ENCODE peak calls at places on chromosomes 3 and 15, in eight cellular contexts. L is cardiac muscle cell; M is aorta; K is K562; X is body of pancreas; I is Peyer's patch; O is fibroblast of lung; E is CD8-positive, alpha-beta T cell. P is an unnamed sample. For H3K4me1, the result is how much of the 10 kb centered on the place peaks cover.

GRCh38 chr3:180913582-180914404 is 1.3 kb downstream of the FXR1 start:
- DNase-seq in L (peak), M (no peak), K (no peak), X (no peak), I (no peak), O (peak), E (no peak), P (no peak)

GRCh38 chr3:127684871-127685707 is 12.3 kb downstream of the ABTB1 start:
- DNase-seq in L (no peak), M (peak), K (no peak), X (no peak), I (peak), O (no peak), E (no peak), P (no peak)

GRCh38 chr15:101070502-101071273 is 151.5 kb downstream of the LRRK1 start:
- DNase-seq in L (peak), M (peak), K (no peak), X (no peak), I (no peak), O (peak), E (no peak), P (no peak)

GRCh38 chr3:25910997-25911396 is 121.1 kb downstream of the OXSM start:
- DNase-seq in L (peak), M (no peak), K (peak), X (peak), I (peak), O (peak), E (no peak), P (peak)

GRCh38 chr3:129605593-129606521 is 619 bp downstream of the PLXND1 start:
- DNase-seq in L (peak), M (peak), K (no peak), X (peak), I (peak), O (peak), E (peak), P (peak)

GRCh38 chr3:23915537-23916108 is 1.2 kb downstream of the NKIRAS1 start:
- DNase-seq in L (peak), M (no peak), K (peak), X (no peak), I (no peak), O (peak), E (no peak), P (no peak)

GRCh38 chr15:31504462-31504839 is 177.8 kb downstream of the KLF13 start:
- DNase-seq in L (no peak), M (no peak), K (no peak), X (no peak), I (peak), O (no peak), E (peak), P (no peak)

GRCh38 chr3:100213891-100214573 is 46.8 kb upstream of the TBC1D23 start:
- DNase-seq in L (no peak), M (no peak), K (no peak), X (no peak), I (no peak), O (peak), E (no peak), P (peak)

GRCh38 chr3:84958495-84959469 is at the start of gene CADM2:
- DNase-seq in L (peak), M (peak), K (peak), X (peak), I (peak), O (peak), E (peak), P (peak)

GRCh38 chr3:137772231-137772617 is 8.1 kb downstream of the SOX14 start:
- DNase-seq in L (no peak), M (no peak), K (no peak), X (no peak), I (no peak), O (no peak), E (no peak), P (no peak)

GRCh38 chr3:137770821-137771399 is 6.8 kb downstream of the SOX14 start:
- DNase-seq in L (no peak), M (no peak), K (no peak), X (no peak), I (no peak), O (no peak), E (no peak), P (no peak)

GRCh38 chr3:137769321-137770065 is 5.4 kb downstream of the SOX14 start:
- DNase-seq in L (no peak), M (no peak), K (no peak), X (no peak), I (no peak), O (no peak), E (no peak), P (no peak)

GRCh38 chr3:137770066-137770805 is 6.1 kb downstream of the SOX14 start:
- DNase-seq in L (no peak), M (no peak), K (no peak), X (no peak), I (no peak), O (no peak), E (no peak), P (no peak)

DNA sequence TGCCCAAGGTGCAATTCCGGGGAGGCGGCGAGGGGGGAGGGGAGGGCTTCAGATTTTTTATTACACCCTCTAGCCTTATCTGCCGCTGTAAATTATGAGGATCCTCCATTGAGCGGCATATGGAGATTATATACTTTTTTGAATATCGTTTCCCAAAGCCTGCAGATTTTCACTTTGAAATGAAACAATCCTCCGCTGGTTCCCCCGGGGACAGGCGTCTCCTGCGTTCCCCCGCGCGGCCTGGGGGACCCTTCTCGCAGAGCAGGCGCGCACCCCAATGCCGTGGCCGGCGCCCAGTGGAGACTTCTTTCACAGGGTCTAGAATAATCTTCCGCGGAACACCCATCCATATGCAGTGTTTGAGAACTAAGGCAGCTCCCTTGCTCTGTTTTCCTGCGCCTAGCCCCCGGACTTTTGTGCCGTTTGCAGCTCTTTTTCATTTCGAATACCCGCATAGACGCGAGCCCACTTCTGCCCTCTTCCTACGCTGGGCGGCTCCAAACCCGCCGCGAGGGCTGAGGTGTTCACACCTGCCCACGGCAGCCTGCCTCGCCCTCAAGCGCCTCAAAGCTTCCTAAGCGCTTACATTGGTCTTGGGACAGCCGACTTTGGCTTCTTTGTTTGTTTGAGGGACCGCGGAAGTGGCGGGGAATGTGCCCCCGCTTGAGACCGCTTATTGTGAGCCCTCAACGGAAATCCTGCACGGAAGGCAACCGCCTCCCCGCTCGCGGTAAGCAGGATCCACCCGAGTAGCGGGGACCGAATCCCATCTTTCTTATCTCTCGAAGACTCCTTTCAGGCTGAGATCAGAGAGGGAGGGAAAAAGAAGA is 7.5 kb downstream of the SOX14 start:
- DNase-seq in L (no peak), M (no peak), K (no peak), X (no peak), I (no peak), O (no peak), E (no peak), P (no peak)
- H3K4me3 ChIP-seq in L (peak), M (peak), K (no peak), X (peak), I (no peak), O (no peak), E (no peak), P (no peak)

DNA sequence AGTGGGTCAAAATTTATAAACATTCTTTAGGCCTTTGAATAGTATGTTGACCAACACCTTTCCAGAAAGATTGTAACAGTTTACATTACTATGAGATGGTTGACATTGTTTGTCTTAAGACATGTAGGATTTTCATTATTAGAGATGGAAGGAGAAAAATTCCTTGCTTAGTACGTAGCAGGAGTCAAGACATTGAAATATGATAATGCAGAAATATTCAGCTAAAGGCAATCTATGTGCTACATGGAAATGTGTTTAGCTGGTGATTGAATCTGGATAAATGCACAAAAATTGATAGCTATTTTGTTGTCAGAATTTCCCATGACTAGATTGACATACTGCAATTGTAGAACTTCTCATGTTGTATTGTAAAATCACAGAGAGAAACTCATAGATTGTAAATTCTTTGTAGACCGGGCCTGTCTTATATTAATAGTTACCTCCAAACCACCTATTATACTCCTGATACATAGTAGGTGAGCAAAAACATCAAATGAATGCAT is 370.4 kb upstream of the CBLB start:
- DNase-seq in L (no peak), M (no peak), K (no peak), X (no peak), I (no peak), O (no peak), E (no peak), P (no peak)
- H3K4me1 ChIP-seq in L (under half), M (under half), K (under half), X (under half), I (under half), O (under half), E (under half), P (under half)

DNA sequence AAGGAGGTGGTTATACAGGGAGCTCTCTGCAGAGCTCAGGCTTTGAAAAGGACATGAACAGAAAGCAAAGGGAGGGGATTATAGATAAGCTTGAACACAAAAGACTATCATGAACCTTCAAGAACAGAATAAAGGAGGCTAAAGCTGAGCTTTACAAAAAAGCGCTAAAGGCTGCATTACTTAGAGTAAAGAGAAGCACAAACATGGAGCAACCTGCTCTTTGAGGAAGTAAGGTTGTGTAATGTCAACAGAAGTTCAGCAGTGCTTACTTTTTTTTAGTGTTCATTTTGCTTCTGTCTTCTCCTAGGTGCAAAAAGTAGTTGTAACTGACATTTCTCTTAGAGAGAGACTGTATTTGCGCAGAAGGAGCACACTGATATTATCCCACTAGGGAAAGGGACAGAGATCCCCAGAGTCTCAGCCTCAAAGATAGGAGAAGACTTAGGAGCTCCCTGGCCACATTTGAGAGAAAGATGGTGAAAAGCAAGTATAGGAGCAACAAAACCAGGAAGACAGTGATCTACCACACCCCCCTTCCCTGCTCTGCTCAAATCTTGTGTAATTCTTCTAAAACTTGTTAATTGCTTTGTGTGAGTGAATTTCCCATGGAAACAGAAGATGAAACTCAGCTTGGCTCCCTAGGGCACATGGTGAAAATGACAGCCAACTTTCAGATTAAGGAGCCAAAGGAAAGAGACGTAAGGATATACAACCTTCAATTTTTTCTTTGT is 54.7 kb downstream of the QTRT2 start:
- DNase-seq in L (no peak), M (no peak), K (no peak), X (no peak), I (no peak), O (no peak), E (no peak), P (no peak)
- H3K4me3 ChIP-seq in L (no peak), M (no peak), K (no peak), X (no peak), I (no peak), O (no peak), E (no peak), P (no peak)

GRCh38 chr3:170749765-170750477 is 120.1 kb downstream of the RPL22L1 start:
- DNase-seq in L (no peak), M (no peak), K (no peak), X (no peak), I (no peak), O (no peak), E (no peak), P (no peak)
- H3K4me1 ChIP-seq in L (under half), M (under half), K (under half), X (under half), I (under half), O (under half), E (under half), P (under half)

GRCh38 chr3:124826703-124827102 is 60.5 kb downstream of the ITGB5 start:
- DNase-seq in L (peak), M (no peak), K (no peak), X (no peak), I (no peak), O (peak), E (no peak), P (no peak)
- H3K4me3 ChIP-seq in L (no peak), M (no peak), K (no peak), X (no peak), I (no peak), O (no peak), E (no peak), P (no peak)

GRCh38 chr3:42662813-42663535 is 9.5 kb downstream of the ZBTB47 start:
- DNase-seq in L (no peak), M (no peak), K (no peak), X (no peak), I (no peak), O (no peak), E (no peak), P (no peak)
- H3K4me1 ChIP-seq in L (under half), M (under half), K (under half), X (under half), I (under half), O (under half), E (under half), P (under half)

GRCh38 chr15:62850318-62850717 is 192.2 kb upstream of the TPM1 start:
- DNase-seq in L (no peak), M (no peak), K (no peak), X (peak), I (no peak), O (no peak), E (no peak), P (no peak)
- H3K4me3 ChIP-seq in L (no peak), M (no peak), K (no peak), X (no peak), I (no peak), O (no peak), E (no peak), P (no peak)

DNA sequence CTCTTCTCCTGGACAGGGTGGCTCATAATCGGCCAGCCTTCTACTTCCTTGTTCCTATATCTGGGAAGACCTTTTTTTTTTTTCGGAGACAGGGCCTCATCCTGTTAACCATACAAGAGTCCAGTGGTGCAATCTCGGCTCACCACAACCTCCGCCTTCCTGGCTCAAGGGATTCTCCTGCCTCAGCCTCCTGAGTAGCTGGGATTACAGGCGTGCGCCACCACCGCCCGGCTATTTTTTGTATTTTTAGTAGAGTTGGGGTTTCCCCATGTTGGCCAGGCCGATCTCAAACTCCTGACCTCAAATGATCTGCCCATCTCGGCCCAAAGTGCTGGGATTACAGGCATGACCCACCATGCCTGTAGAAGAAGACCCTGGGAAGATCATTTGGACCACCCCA is 4.5 kb downstream of the PLEKHO2 start:
- DNase-seq in L (peak), M (no peak), K (no peak), X (no peak), I (no peak), O (no peak), E (no peak), P (no peak)
- H3K4me1 ChIP-seq in L (under half), M (under half), K (under half), X (under half), I (under half), O (under half), E (under half), P (half or more)

GRCh38 chr15:76006136-76006778 is 6.0 kb downstream of the NRG4 start:
- DNase-seq in L (peak), M (no peak), K (no peak), X (peak), I (no peak), O (peak), E (no peak), P (no peak)

GRCh38 chr15:76012021-76012551 is at the start of gene NRG4:
- DNase-seq in L (peak), M (no peak), K (peak), X (peak), I (no peak), O (peak), E (no peak), P (no peak)

DNA sequence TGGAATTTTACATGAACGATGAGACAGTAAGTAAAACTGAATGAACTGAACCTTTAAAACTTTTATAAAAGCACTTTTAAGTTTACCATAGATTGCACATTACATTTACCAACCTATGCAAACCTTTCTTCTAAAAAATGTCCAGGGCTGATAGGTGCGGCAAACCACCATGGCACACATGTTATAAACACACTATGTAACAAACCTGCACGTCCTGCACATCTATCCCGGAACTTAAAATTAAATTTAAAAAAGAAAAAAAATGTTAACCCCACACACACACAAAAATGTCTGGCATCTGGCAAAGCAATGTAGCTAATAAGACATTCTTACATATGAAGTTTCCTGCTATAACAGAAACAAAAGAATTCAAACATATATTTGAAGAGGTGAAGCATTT is 613 bp downstream of the NRG4 start:
- DNase-seq in L (peak), M (no peak), K (no peak), X (no peak), I (no peak), O (peak), E (no peak), P (no peak)
- H3K4me3 ChIP-seq in L (no peak), M (no peak), K (peak), X (peak), I (no peak), O (no peak), E (no peak), P (no peak)